ENCODE peak calls at places on chromosome 1, in eight cellular contexts. X is left ventricle myocardium inferior, P is GM12865, H is AG09319, L is fibroblast of lung, U is AG10803, I is progenitor cell of endocrine pancreas, V is cardiac muscle cell. A is an unnamed sample.

GRCh38 chr1:172642970-172643369 is 15.9 kb upstream of the FASLG start:
- DNase-seq in X (no peak), P (no peak), H (no peak), L (peak), U (no peak), I (no peak), V (no peak), A (no peak)

GRCh38 chr1:213374369-213374768 is 323.3 kb downstream of the RPS6KC1 start:
- DNase-seq in X (peak), P (peak), H (no peak), L (peak), U (peak), I (peak), V (peak), A (no peak)

GRCh38 chr1:10471411-10472219 is 714 bp downstream of the DFFA start:
- DNase-seq in X (no peak), P (peak), H (no peak), L (peak), U (peak), I (peak), V (no peak), A (no peak)

GRCh38 chr1:228166170-228166936 is 749 bp downstream of the IBA57 start:
- DNase-seq in X (peak), P (peak), H (no peak), L (peak), U (peak), I (no peak), V (peak), A (no peak)

GRCh38 chr1:194705123-194705522 is 1518.7 kb upstream of the B3GALT2 start:
- DNase-seq in X (no peak), P (peak), H (no peak), L (peak), U (no peak), I (no peak), V (no peak), A (no peak)

GRCh38 chr1:203371288-203371687 is 20.4 kb upstream of the FMOD start:
- DNase-seq in X (no peak), P (no peak), H (no peak), L (no peak), U (no peak), I (no peak), V (no peak), A (no peak)

GRCh38 chr1:235060607-235061470 is 67.8 kb downstream of the TOMM20 start:
- DNase-seq in X (peak), P (no peak), H (no peak), L (peak), U (peak), I (no peak), V (no peak), A (no peak)

GRCh38 chr1:40625076-40625475 is 40.4 kb downstream of the RIMS3 start:
- DNase-seq in X (no peak), P (peak), H (no peak), L (no peak), U (no peak), I (no peak), V (peak), A (no peak)

GRCh38 chr1:84122780-84123382 is 21.2 kb upstream of the PRKACB start:
- DNase-seq in X (no peak), P (peak), H (no peak), L (peak), U (peak), I (no peak), V (peak), A (no peak)

GRCh38 chr1:165624441-165624840 is 6.6 kb upstream of the MGST3 start:
- DNase-seq in X (no peak), P (no peak), H (no peak), L (no peak), U (no peak), I (no peak), V (no peak), A (no peak)

GRCh38 chr1:194194724-194195123 is 1008.3 kb upstream of the B3GALT2 start:
- DNase-seq in X (no peak), P (no peak), H (no peak), L (no peak), U (no peak), I (no peak), V (no peak), A (no peak)

GRCh38 chr1:214281902-214282695 is 1.1 kb downstream of the SMYD2 start:
- DNase-seq in X (no peak), P (peak), H (no peak), L (peak), U (peak), I (no peak), V (peak), A (no peak)

GRCh38 chr1:148318123-148318899 is 164.8 kb downstream of the PPIAL4G start:
- DNase-seq in X (peak), P (peak), H (no peak), L (no peak), U (no peak), I (no peak), V (no peak), A (no peak)

GRCh38 chr1:200890818-200891773 is 3.6 kb upstream of the INAVA start:
- DNase-seq in X (no peak), P (peak), H (no peak), L (peak), U (peak), I (peak), V (peak), A (peak)

GRCh38 chr1:179818260-179818659 is 59.3 kb downstream of the TOR1AIP2 start:
- DNase-seq in X (no peak), P (no peak), H (no peak), L (no peak), U (no peak), I (no peak), V (no peak), A (no peak)

GRCh38 chr1:150069923-150070322 is 2.3 kb downstream of the VPS45 start:
- DNase-seq in X (no peak), P (no peak), H (no peak), L (no peak), U (no peak), I (no peak), V (no peak), A (no peak)

GRCh38 chr1:150073516-150073915 is 5.9 kb downstream of the VPS45 start:
- DNase-seq in X (no peak), P (no peak), H (no peak), L (no peak), U (no peak), I (no peak), V (no peak), A (no peak)

GRCh38 chr1:150076066-150076465 is 8.5 kb downstream of the VPS45 start:
- DNase-seq in X (no peak), P (peak), H (no peak), L (peak), U (no peak), I (no peak), V (no peak), A (no peak)

GRCh38 chr1:150076985-150077384 is 9.4 kb downstream of the VPS45 start:
- DNase-seq in X (no peak), P (no peak), H (no peak), L (no peak), U (no peak), I (no peak), V (no peak), A (no peak)

DNA sequence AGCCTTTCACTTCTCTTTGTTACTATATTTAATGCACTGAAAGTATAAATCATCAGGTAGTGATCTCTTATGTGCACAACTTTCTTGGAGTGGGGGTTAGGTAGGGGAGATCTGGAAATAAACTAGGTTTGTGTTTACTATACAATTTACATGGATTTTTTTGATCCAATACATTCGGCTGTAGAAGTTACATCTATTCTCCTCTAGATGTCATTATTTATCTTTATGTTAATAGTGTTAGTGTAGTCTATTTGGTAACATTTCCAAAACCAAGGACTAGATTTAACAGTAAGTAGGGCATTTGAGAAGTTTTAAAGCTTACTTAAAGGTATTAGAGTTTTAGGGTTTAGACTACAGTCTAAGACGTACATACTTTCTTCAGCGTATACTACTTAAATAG is 5.4 kb downstream of the VPS45 start:
- DNase-seq in X (no peak), P (peak), H (no peak), L (peak), U (peak), I (no peak), V (no peak), A (no peak)
- TF ChIP-seq CTCF in X (peak), P (peak), H (peak), L (no peak), U (peak), I (peak), V (peak), A (peak)

GRCh38 chr1:51139474-51139873 is 37.4 kb downstream of the C1orf185 start:
- DNase-seq in X (no peak), P (no peak), H (no peak), L (peak), U (no peak), I (no peak), V (no peak), A (no peak)
- TF ChIP-seq CTCF in X (no peak), P (no peak), H (peak), L (no peak), U (no peak), I (no peak), V (peak), A (no peak)

DNA sequence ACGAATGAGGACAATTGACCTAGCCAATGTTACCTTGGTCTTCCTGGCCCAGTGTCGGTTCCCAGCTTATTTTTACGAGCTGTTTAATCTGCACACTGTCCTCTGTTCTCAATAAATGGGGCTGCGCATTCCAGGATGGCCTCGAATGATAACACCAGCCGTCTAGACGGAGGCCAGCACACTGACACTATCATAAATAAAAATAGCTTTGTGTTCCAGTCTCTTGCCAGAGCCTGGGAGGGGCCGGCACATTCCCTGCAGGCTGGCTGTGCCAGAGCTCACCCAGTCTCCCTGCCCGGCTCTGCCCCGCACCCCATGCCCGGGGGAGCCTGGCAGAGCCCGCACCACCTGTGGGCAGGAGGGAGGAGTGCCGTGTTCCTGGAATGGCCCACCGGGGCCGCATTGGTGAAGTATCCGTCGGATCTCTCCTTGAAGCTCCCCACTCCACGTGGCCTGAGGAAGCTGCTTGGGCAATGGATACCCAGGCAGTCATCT is 92.1 kb downstream of the SPSB1 start:
- DNase-seq in X (peak), P (no peak), H (no peak), L (no peak), U (peak), I (no peak), V (no peak), A (no peak)
- TF ChIP-seq CTCF in X (peak), P (no peak), H (no peak), L (no peak), U (no peak), I (no peak), V (no peak), A (no peak)

DNA sequence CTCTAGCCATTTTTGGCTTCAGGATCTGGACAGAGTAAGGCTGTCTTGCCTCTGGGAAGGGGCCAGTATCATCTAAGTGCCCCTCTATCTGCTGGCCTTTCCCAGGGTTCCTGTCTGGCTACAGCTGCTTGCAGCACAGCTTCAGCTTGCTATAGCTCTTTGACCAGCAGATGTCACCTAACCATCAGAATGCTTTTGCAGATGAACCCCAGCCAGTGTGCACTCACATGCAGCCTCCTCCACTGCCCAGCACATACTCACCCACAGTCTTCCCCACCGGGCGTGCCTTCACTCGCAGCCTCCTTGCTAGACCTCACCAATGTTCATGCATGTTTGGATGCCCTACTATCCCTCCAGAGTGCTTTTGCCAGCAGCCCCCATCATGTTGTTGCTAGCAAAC is 769.0 kb downstream of the BRINP3 start:
- DNase-seq in X (no peak), P (peak), H (no peak), L (peak), U (no peak), I (no peak), V (peak), A (no peak)
- TF ChIP-seq CTCF in X (no peak), P (no peak), H (no peak), L (no peak), U (no peak), I (peak), V (peak), A (peak)

GRCh38 chr1:44170281-44170823 is 28.9 kb upstream of the KLF18 start:
- DNase-seq in X (no peak), P (no peak), H (no peak), L (peak), U (peak), I (no peak), V (no peak), A (no peak)
- TF ChIP-seq CTCF in X (no peak), P (no peak), H (no peak), L (peak), U (no peak), I (no peak), V (peak), A (no peak)

GRCh38 chr1:82015444-82015843 is 214.7 kb downstream of the ADGRL2 start:
- DNase-seq in X (no peak), P (peak), H (no peak), L (no peak), U (no peak), I (no peak), V (no peak), A (no peak)
- TF ChIP-seq CTCF in X (no peak), P (peak), H (no peak), L (no peak), U (no peak), I (no peak), V (no peak), A (no peak)

DNA sequence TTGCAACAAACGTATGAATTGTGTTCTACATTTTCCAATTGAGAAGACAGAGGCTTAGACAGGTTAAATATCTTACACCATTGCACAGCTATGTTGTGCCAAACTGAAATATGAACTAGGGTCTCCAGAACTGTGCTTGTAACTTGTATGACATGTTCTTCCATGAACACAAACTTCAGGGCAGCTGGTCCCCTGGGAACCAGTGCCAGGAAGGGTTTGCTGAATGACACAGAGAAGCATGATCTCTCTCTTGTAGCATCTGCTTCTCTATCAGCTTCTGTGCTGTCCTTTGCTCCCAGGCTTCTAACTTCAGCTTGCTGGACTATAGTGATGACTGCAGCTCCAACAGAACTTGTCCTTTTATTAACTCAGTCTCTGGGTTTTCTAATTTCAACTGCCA is 385.5 kb downstream of the SIPA1L2 start:
- DNase-seq in X (no peak), P (no peak), H (no peak), L (no peak), U (no peak), I (no peak), V (no peak), A (no peak)
- TF ChIP-seq CTCF in X (no peak), P (no peak), H (no peak), L (no peak), U (no peak), I (no peak), V (no peak), A (no peak)

GRCh38 chr1:211424018-211424417 is 67.9 kb downstream of the RD3 start:
- DNase-seq in X (no peak), P (no peak), H (no peak), L (no peak), U (no peak), I (no peak), V (no peak), A (no peak)
- TF ChIP-seq CTCF in X (no peak), P (no peak), H (no peak), L (no peak), U (no peak), I (no peak), V (no peak), A (no peak)